ENCODE peak calls at places on chromosomes 2 and 18, in six cellular contexts. Y, U, B, E, O and N are unnamed samples.

GRCh38 chr18:3037423-3037915 is 24.5 kb upstream of the LPIN2 start:
- DNase-seq in Y (peak; percentile 44), B (peak; percentile 88), O (no peak), U (peak; percentile 49), E (no peak), N (no peak)

GRCh38 chr2:63432373-63432772 is 155.9 kb downstream of the WDPCP start:
- DNase-seq in E (no peak), B (peak; percentile 45), Y (no peak), O (no peak), U (no peak), N (no peak)

GRCh38 chr2:225103737-225104141 is 61.5 kb upstream of the DOCK10 start:
- DNase-seq in U (no peak), Y (no peak), E (no peak), O (no peak), B (peak; percentile 70), N (no peak)

GRCh38 chr2:200765139-200765951 is 46.4 kb upstream of the BZW1 start:
- DNase-seq in U (peak; percentile 75), Y (no peak), E (no peak), B (peak; percentile 98), O (no peak), N (no peak)

GRCh38 chr18:49250819-49251388 is 209.5 kb downstream of the DYM start:
- DNase-seq in Y (peak; percentile 45), E (no peak), O (no peak), U (peak; percentile 3), B (peak; percentile 34), N (no peak)

GRCh38 chr2:233336541-233336940 is 17.8 kb upstream of the DGKD start:
- DNase-seq in Y (no peak), B (no peak), O (no peak), E (no peak), U (no peak), N (no peak)

GRCh38 chr2:54015809-54016703 is 45.3 kb upstream of the PSME4 start:
- DNase-seq in U (no peak), E (no peak), B (peak; percentile 8), O (no peak), Y (no peak), N (no peak)

GRCh38 chr2:26088038-26088643 is 54.3 kb downstream of the RAB10 start:
- DNase-seq in B (peak; percentile 38), U (peak; percentile 27), Y (peak; percentile 36), O (no peak), E (no peak), N (no peak)

GRCh38 chr18:6239716-6240115 is 175.0 kb downstream of the L3MBTL4 start:
- DNase-seq in U (no peak), Y (no peak), O (no peak), E (no peak), B (no peak), N (no peak)

GRCh38 chr2:20604957-20605381 is 45.9 kb downstream of the HS1BP3 start:
- DNase-seq in E (no peak), U (no peak), O (no peak), B (peak; percentile 75), Y (no peak), N (no peak)

GRCh38 chr2:42186945-42187632 is 17.9 kb downstream of the EML4 start:
- DNase-seq in U (no peak), E (no peak), Y (no peak), B (no peak), O (no peak), N (no peak)

GRCh38 chr2:37343537-37344434 is 644 bp upstream of the QPCT start:
- DNase-seq in Y (peak; percentile 47), B (peak; percentile 87), O (no peak), U (peak; percentile 80), E (no peak), N (no peak)

GRCh38 chr2:168782271-168782670 is 20.2 kb upstream of the NOSTRIN start:
- DNase-seq in E (no peak), U (no peak), Y (no peak), O (no peak), B (no peak), N (no peak)

GRCh38 chr2:237152361-237152760 is 66.7 kb downstream of the COPS8 start:
- DNase-seq in E (no peak), U (no peak), B (no peak), Y (no peak), O (no peak), N (no peak)

GRCh38 chr2:189669913-189670312 is 4.6 kb upstream of the ANKAR start:
- DNase-seq in E (no peak), Y (no peak), O (no peak), B (no peak), U (no peak), N (no peak)

GRCh38 chr2:204705243-204705971 is 160.1 kb downstream of the PARD3B start:
- DNase-seq in E (no peak), O (no peak), U (peak; percentile 11), B (peak; percentile 93), Y (no peak), N (no peak)

GRCh38 chr2:2324119-2324518 is 7.0 kb downstream of the MYT1L start:
- DNase-seq in U (no peak), E (no peak), B (no peak), O (no peak), Y (no peak), N (no peak)

GRCh38 chr2:70616168-70616694 is 62.6 kb upstream of the TGFA start:
- DNase-seq in O (no peak), U (peak; percentile 89), Y (no peak), B (peak; percentile 30), E (no peak), N (no peak)

GRCh38 chr2:126662623-126663022 is 6.7 kb downstream of the GYPC start:
- DNase-seq in Y (peak; percentile 47), B (no peak), E (no peak), U (no peak), O (no peak), N (no peak)